ENCODE peak calls at places on chromosome 19, in five cellular contexts. One of them, this sample, is unnamed.

GRCh38 chr19:30226464-30227070 is 145.6 kb upstream of the ZNF536 start:
- DNase-seq in body of pancreas: peak; percentile 10
- DNase-seq in effector memory CD4-positive, alpha-beta T cell: no peak
- DNase-seq in thoracic aorta: no peak
- DNase-seq in CD8-positive, alpha-beta T cell: no peak
- DNase-seq in this sample: no peak

GRCh38 chr19:16026756-16027155 is 49.5 kb upstream of the TPM4 start:
- DNase-seq in body of pancreas: no peak
- DNase-seq in effector memory CD4-positive, alpha-beta T cell: no peak
- DNase-seq in thoracic aorta: no peak
- DNase-seq in CD8-positive, alpha-beta T cell: no peak
- DNase-seq in this sample: no peak

GRCh38 chr19:6164906-6165531 is 29.6 kb downstream of the ACSBG2 start:
- DNase-seq in body of pancreas: no peak
- DNase-seq in effector memory CD4-positive, alpha-beta T cell: no peak
- DNase-seq in thoracic aorta: no peak
- DNase-seq in CD8-positive, alpha-beta T cell: no peak
- DNase-seq in this sample: no peak

GRCh38 chr19:7926021-7926726 is at the start of gene CTXN1:
- DNase-seq in body of pancreas: peak; percentile 80
- DNase-seq in effector memory CD4-positive, alpha-beta T cell: peak; percentile 70
- DNase-seq in thoracic aorta: no peak
- DNase-seq in CD8-positive, alpha-beta T cell: peak; percentile 76
- DNase-seq in this sample: peak; percentile 78

GRCh38 chr19:51891193-51891747 is 3.5 kb upstream of the ZNF577 start:
- DNase-seq in body of pancreas: no peak
- DNase-seq in effector memory CD4-positive, alpha-beta T cell: no peak
- DNase-seq in thoracic aorta: no peak
- DNase-seq in CD8-positive, alpha-beta T cell: no peak
- DNase-seq in this sample: peak; percentile 12

GRCh38 chr19:15101479-15102082 is 5.6 kb upstream of the SYDE1 start:
- DNase-seq in body of pancreas: peak; percentile 50
- DNase-seq in effector memory CD4-positive, alpha-beta T cell: no peak
- DNase-seq in thoracic aorta: no peak
- DNase-seq in CD8-positive, alpha-beta T cell: peak; percentile 35
- DNase-seq in this sample: no peak

GRCh38 chr19:10120538-10121198 is 969 bp upstream of the EIF3G start:
- DNase-seq in body of pancreas: no peak
- DNase-seq in effector memory CD4-positive, alpha-beta T cell: no peak
- DNase-seq in thoracic aorta: no peak
- DNase-seq in CD8-positive, alpha-beta T cell: no peak
- DNase-seq in this sample: no peak

GRCh38 chr19:10074153-10074552 is 12.0 kb upstream of the SHFL start:
- DNase-seq in body of pancreas: no peak
- DNase-seq in effector memory CD4-positive, alpha-beta T cell: no peak
- DNase-seq in thoracic aorta: no peak
- DNase-seq in CD8-positive, alpha-beta T cell: peak; percentile 34
- DNase-seq in this sample: peak; percentile 47

GRCh38 chr19:29666634-29667389 is 1.6 kb downstream of the PLEKHF1 start:
- DNase-seq in body of pancreas: peak; percentile 51
- DNase-seq in effector memory CD4-positive, alpha-beta T cell: no peak
- DNase-seq in thoracic aorta: no peak
- DNase-seq in CD8-positive, alpha-beta T cell: no peak
- DNase-seq in this sample: peak; percentile 36

GRCh38 chr19:54473071-54473941 is at the start of gene CDC42EP5:
- DNase-seq in body of pancreas: peak; percentile 60
- DNase-seq in effector memory CD4-positive, alpha-beta T cell: no peak
- DNase-seq in thoracic aorta: no peak
- DNase-seq in CD8-positive, alpha-beta T cell: no peak
- DNase-seq in this sample: no peak

GRCh38 chr19:33298146-33298911 is 4.0 kb downstream of the CEBPA start:
- DNase-seq in body of pancreas: no peak
- DNase-seq in effector memory CD4-positive, alpha-beta T cell: no peak
- DNase-seq in thoracic aorta: no peak
- DNase-seq in CD8-positive, alpha-beta T cell: no peak
- DNase-seq in this sample: no peak

GRCh38 chr19:22144394-22144793 is 52.4 kb downstream of the ZNF676 start:
- DNase-seq in body of pancreas: no peak
- DNase-seq in effector memory CD4-positive, alpha-beta T cell: no peak
- DNase-seq in thoracic aorta: no peak
- DNase-seq in CD8-positive, alpha-beta T cell: no peak
- DNase-seq in this sample: no peak

GRCh38 chr19:42252365-42253244 is 2.3 kb downstream of the ERF start:
- DNase-seq in body of pancreas: peak; percentile 60
- DNase-seq in effector memory CD4-positive, alpha-beta T cell: no peak
- DNase-seq in thoracic aorta: no peak
- DNase-seq in CD8-positive, alpha-beta T cell: no peak
- DNase-seq in this sample: no peak

GRCh38 chr19:42246143-42246868 is 3.9 kb upstream of the GSK3A start:
- DNase-seq in body of pancreas: peak; percentile 74
- DNase-seq in effector memory CD4-positive, alpha-beta T cell: no peak
- DNase-seq in thoracic aorta: peak; percentile 55
- DNase-seq in CD8-positive, alpha-beta T cell: no peak
- DNase-seq in this sample: no peak

GRCh38 chr19:42249149-42249750 is 5.7 kb downstream of the ERF start:
- DNase-seq in body of pancreas: no peak
- DNase-seq in effector memory CD4-positive, alpha-beta T cell: no peak
- DNase-seq in thoracic aorta: no peak
- DNase-seq in CD8-positive, alpha-beta T cell: no peak
- DNase-seq in this sample: no peak

GRCh38 chr19:45477216-45477615 is 9.4 kb downstream of the FOSB start:
- DNase-seq in body of pancreas: no peak
- DNase-seq in effector memory CD4-positive, alpha-beta T cell: peak; percentile 33
- DNase-seq in thoracic aorta: no peak
- DNase-seq in CD8-positive, alpha-beta T cell: no peak
- DNase-seq in this sample: no peak

GRCh38 chr19:11446652-11447301 is 11.3 kb downstream of the PRKCSH start:
- DNase-seq in body of pancreas: peak; percentile 65
- DNase-seq in effector memory CD4-positive, alpha-beta T cell: peak; percentile 23
- DNase-seq in thoracic aorta: no peak
- DNase-seq in CD8-positive, alpha-beta T cell: peak; percentile 30
- DNase-seq in this sample: peak; percentile 41

GRCh38 chr19:51333836-51334460 is 8.0 kb downstream of the VSIG10L start:
- DNase-seq in body of pancreas: no peak
- DNase-seq in effector memory CD4-positive, alpha-beta T cell: no peak
- DNase-seq in thoracic aorta: no peak
- DNase-seq in CD8-positive, alpha-beta T cell: no peak
- DNase-seq in this sample: no peak

GRCh38 chr19:45100797-45101196 is 7.8 kb downstream of the PPP1R37 start:
- DNase-seq in body of pancreas: no peak
- DNase-seq in effector memory CD4-positive, alpha-beta T cell: no peak
- DNase-seq in thoracic aorta: no peak
- DNase-seq in CD8-positive, alpha-beta T cell: no peak
- DNase-seq in this sample: no peak

GRCh38 chr19:41951686-41952172 is 7.4 kb downstream of the RABAC1 start:
- DNase-seq in body of pancreas: peak; percentile 83
- DNase-seq in effector memory CD4-positive, alpha-beta T cell: peak; percentile 78
- DNase-seq in thoracic aorta: no peak
- DNase-seq in CD8-positive, alpha-beta T cell: peak; percentile 84
- DNase-seq in this sample: peak; percentile 72

GRCh38 chr19:53394522-53394973 is 401 bp upstream of the ZNF765 start:
- DNase-seq in body of pancreas: peak; percentile 54
- DNase-seq in effector memory CD4-positive, alpha-beta T cell: no peak
- DNase-seq in thoracic aorta: peak; percentile 18
- DNase-seq in CD8-positive, alpha-beta T cell: no peak
- DNase-seq in this sample: no peak

GRCh38 chr19:49889687-49890348 is 6.9 kb downstream of the IL4I1 start:
- DNase-seq in body of pancreas: peak; percentile 75
- DNase-seq in effector memory CD4-positive, alpha-beta T cell: peak; percentile 50
- DNase-seq in thoracic aorta: no peak
- DNase-seq in CD8-positive, alpha-beta T cell: peak; percentile 64
- DNase-seq in this sample: peak; percentile 79

GRCh38 chr19:50565984-50566903 is 2.0 kb downstream of the LRRC4B start:
- DNase-seq in body of pancreas: no peak
- DNase-seq in effector memory CD4-positive, alpha-beta T cell: no peak
- DNase-seq in thoracic aorta: no peak
- DNase-seq in CD8-positive, alpha-beta T cell: no peak
- DNase-seq in this sample: no peak

GRCh38 chr19:49997709-49998108 is 27.5 kb downstream of the VRK3 start:
- DNase-seq in body of pancreas: peak; percentile 24
- DNase-seq in effector memory CD4-positive, alpha-beta T cell: no peak
- DNase-seq in thoracic aorta: no peak
- DNase-seq in CD8-positive, alpha-beta T cell: no peak
- DNase-seq in this sample: peak; percentile 13

GRCh38 chr19:48476176-48476575 is 7.0 kb downstream of the CYTH2 start:
- DNase-seq in body of pancreas: no peak
- DNase-seq in effector memory CD4-positive, alpha-beta T cell: no peak
- DNase-seq in thoracic aorta: no peak
- DNase-seq in CD8-positive, alpha-beta T cell: no peak
- DNase-seq in this sample: no peak

DNA sequence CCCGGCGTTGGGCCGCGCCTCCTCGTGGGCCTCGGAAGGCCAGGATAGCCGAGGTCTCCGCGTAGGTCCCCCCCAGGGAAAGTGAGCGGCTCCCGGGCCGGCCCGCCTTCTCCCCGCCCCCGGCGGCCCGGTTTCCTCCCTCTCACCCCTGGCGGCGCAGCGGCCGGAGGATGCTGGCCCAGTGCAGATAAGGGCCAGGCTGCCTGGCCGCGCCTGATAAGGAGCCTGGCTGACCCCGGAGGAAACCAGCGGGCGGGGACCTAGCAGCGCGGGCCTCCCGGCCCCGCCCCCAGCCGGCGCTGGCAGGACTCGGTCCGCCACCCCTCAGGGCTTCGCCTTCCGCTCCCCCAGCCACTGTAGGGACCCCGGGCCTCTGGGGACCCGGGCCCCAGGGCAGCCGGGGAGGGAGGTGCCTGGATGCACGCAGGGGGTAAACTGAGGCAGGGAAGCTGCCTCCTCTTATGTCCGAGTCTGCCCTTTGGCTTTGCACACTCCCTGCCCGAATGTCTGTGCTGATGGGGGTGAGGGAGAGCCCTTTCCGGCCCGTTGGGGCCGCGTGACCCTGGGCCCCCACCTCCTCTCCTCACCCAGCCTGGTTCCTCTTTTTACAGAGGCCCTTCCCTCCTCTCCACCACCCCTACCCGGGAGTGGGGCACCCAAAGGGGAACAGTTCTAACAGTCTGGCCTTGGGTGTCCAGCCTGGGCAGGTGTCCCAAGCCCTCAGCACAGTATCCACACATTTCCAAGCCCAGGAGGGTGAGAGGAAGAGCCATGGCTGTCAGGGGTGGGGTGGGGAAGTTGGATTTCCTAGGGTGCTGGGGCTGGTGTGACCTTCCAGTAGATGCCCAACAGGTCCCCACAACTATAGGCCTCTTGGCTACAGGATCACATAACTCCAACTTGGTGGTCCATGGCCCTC is at the start of gene LYL1:
- DNase-seq in body of pancreas: peak; percentile 55
- DNase-seq in effector memory CD4-positive, alpha-beta T cell: no peak
- DNase-seq in thoracic aorta: no peak
- DNase-seq in CD8-positive, alpha-beta T cell: no peak
- DNase-seq in this sample: no peak
- H3K27ac ChIP-seq in body of pancreas: peak within 1 kb of the TSS; percentile 77
- H3K27ac ChIP-seq in effector memory CD4-positive, alpha-beta T cell: peak within 1 kb of the TSS; percentile 65
- H3K27ac ChIP-seq in thoracic aorta: peak within 1 kb of the TSS; percentile 84
- H3K27ac ChIP-seq in CD8-positive, alpha-beta T cell: no peak within 1 kb of the TSS
- H3K27ac ChIP-seq in this sample: peak within 1 kb of the TSS; percentile 62

GRCh38 chr19:40798997-40799557 is at the start of gene EGLN2:
- DNase-seq in body of pancreas: no peak
- DNase-seq in effector memory CD4-positive, alpha-beta T cell: no peak
- DNase-seq in thoracic aorta: no peak
- DNase-seq in CD8-positive, alpha-beta T cell: no peak
- DNase-seq in this sample: no peak

GRCh38 chr19:40797963-40798222 is 1.1 kb upstream of the EGLN2 start:
- DNase-seq in body of pancreas: no peak
- DNase-seq in effector memory CD4-positive, alpha-beta T cell: no peak
- DNase-seq in thoracic aorta: no peak
- DNase-seq in CD8-positive, alpha-beta T cell: no peak
- DNase-seq in this sample: no peak

GRCh38 chr19:40798223-40798996 is 581 bp upstream of the EGLN2 start:
- DNase-seq in body of pancreas: peak; percentile 100
- DNase-seq in effector memory CD4-positive, alpha-beta T cell: peak; percentile 100
- DNase-seq in thoracic aorta: peak; percentile 100
- DNase-seq in CD8-positive, alpha-beta T cell: peak; percentile 100
- DNase-seq in this sample: peak; percentile 100

GRCh38 chr19:40799558-40800338 is 757 bp downstream of the EGLN2 start:
- DNase-seq in body of pancreas: no peak
- DNase-seq in effector memory CD4-positive, alpha-beta T cell: no peak
- DNase-seq in thoracic aorta: no peak
- DNase-seq in CD8-positive, alpha-beta T cell: no peak
- DNase-seq in this sample: peak; percentile 39

DNA sequence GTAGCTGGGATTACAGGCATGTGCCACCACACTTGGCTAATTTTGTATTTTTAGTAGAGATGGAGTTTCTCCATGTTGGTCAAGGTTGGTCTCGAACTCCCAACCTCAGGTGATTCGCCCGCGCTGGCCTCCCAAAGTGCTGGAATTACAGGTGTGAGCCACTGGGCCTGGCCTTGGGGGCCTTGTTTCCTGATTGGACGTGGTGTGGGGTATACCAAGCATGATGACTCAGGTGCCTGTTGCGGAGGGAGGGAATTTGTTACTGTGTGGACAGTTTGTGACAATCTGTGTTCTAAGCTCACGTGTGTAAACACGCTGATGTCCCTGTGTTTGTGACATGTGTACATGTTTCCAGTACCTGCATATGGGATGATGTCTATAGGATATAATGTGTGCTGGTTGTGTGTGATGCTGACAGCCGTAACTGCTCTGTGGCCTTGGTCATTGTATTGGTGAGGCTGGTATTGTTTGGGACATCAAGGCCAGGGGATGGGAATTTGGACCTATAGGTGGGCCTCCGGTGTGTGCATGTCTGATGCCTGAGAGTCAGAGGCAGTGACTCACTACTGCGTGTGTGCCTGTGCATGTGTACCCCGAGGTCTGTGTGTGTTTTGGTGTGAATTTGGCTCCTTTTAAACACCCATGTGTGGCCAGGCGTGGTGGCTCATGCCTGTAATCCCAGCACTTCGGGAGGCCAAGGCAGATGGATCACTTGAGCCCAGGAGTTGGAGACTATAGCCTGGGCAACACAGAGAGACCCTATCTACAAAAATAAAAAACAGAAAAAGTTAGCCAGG is 1.6 kb upstream of the EGLN2 start:
- DNase-seq in body of pancreas: no peak
- DNase-seq in effector memory CD4-positive, alpha-beta T cell: no peak
- DNase-seq in thoracic aorta: no peak
- DNase-seq in CD8-positive, alpha-beta T cell: no peak
- DNase-seq in this sample: no peak
- H3K4me3 ChIP-seq in body of pancreas: no peak overlapping the region
- H3K4me3 ChIP-seq in effector memory CD4-positive, alpha-beta T cell: no peak overlapping the region
- H3K4me3 ChIP-seq in thoracic aorta: peak overlapping the region; percentile 73
- H3K4me3 ChIP-seq in CD8-positive, alpha-beta T cell: peak overlapping the region; percentile 91
- H3K4me3 ChIP-seq in this sample: peak overlapping the region; percentile 55

DNA sequence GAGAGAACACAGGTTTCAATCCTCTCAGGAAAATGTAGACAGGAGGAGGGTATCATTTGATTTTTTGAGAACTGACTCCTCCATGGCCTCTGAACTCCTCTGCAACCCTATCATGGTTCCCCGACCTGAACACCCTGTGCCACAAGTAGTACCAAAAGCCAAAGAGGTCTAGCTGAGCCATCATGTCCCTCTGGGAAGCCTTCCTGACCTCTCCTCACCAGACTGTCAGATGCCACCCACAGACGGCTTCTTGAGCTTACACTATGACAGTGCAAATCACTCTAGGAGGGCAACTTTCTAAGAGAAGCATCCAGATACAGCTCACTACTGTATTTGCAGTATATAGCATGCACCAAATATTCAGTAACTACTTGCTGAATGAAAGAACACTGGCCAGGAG is 3.7 kb downstream of the HNRNPL start:
- DNase-seq in body of pancreas: no peak
- DNase-seq in effector memory CD4-positive, alpha-beta T cell: no peak
- DNase-seq in thoracic aorta: no peak
- DNase-seq in CD8-positive, alpha-beta T cell: no peak
- DNase-seq in this sample: no peak
- H3K27ac ChIP-seq in body of pancreas: no peak overlapping the region
- H3K27ac ChIP-seq in effector memory CD4-positive, alpha-beta T cell: peak overlapping the region; percentile 19
- H3K27ac ChIP-seq in thoracic aorta: no peak overlapping the region
- H3K27ac ChIP-seq in CD8-positive, alpha-beta T cell: no peak overlapping the region
- H3K27ac ChIP-seq in this sample: peak overlapping the region; percentile 7

GRCh38 chr19:32287811-32288227 is 57.6 kb upstream of the ZNF507 start:
- DNase-seq in body of pancreas: peak; percentile 62
- DNase-seq in effector memory CD4-positive, alpha-beta T cell: no peak
- DNase-seq in thoracic aorta: peak; percentile 11
- DNase-seq in CD8-positive, alpha-beta T cell: no peak
- DNase-seq in this sample: no peak
- H3K4me3 ChIP-seq in body of pancreas: no peak overlapping the region
- H3K4me3 ChIP-seq in effector memory CD4-positive, alpha-beta T cell: no peak overlapping the region
- H3K4me3 ChIP-seq in thoracic aorta: no peak overlapping the region
- H3K4me3 ChIP-seq in CD8-positive, alpha-beta T cell: no peak overlapping the region
- H3K4me3 ChIP-seq in this sample: no peak overlapping the region